ENCODE peak calls at places on chromosomes 11 and 22, in five cellular contexts. H, U, K, E and O are unnamed samples.

GRCh38 chr11:36129955-36130354 is 159.3 kb downstream of the COMMD9 start:
- DNase-seq in H (no peak), U (no peak), K (no peak), E (no peak), O (no peak)

GRCh38 chr11:1875093-1875785 is 16.5 kb downstream of the PRR33 start:
- DNase-seq in H (no peak), U (no peak), K (no peak), E (no peak), O (no peak)

GRCh38 chr11:45663486-45664375 is 1.7 kb downstream of the CHST1 start:
- DNase-seq in H (no peak), U (no peak), K (no peak), E (no peak), O (no peak)

GRCh38 chr11:76616676-76617552 is 53.6 kb downstream of the LRRC32 start:
- DNase-seq in H (no peak), U (no peak), K (no peak), E (no peak), O (no peak)

GRCh38 chr22:19522881-19523239 is 1.4 kb downstream of the CLDN5 start:
- DNase-seq in H (no peak), U (no peak), K (no peak), E (no peak), O (no peak)

GRCh38 chr11:119019996-119020395 is 1.4 kb downstream of the TRAPPC4 start:
- DNase-seq in H (no peak), U (no peak), K (no peak), E (no peak), O (no peak)

GRCh38 chr22:34866501-34867171 is 199.3 kb upstream of the ISX start:
- DNase-seq in H (no peak), U (no peak), K (no peak), E (no peak), O (no peak)

GRCh38 chr22:46335201-46336118 is at the start of gene TRMU:
- DNase-seq in H (peak; percentile 56), U (peak; percentile 70), K (peak; percentile 94), E (peak; percentile 71), O (peak; percentile 87)

GRCh38 chr11:13479688-13480087 is 16.1 kb downstream of the PTH start:
- DNase-seq in H (no peak), U (no peak), K (no peak), E (no peak), O (no peak)

GRCh38 chr11:79400717-79401330 is 40.0 kb downstream of the TENM4 start:
- DNase-seq in H (no peak), U (no peak), K (peak; percentile 55), E (peak; percentile 12), O (no peak)

GRCh38 chr11:69307871-69308381 is 14.0 kb downstream of the MYEOV start:
- DNase-seq in H (no peak), U (no peak), K (no peak), E (no peak), O (no peak)

GRCh38 chr22:49382451-49382735 is 445.3 kb downstream of the BRD1 start:
- DNase-seq in H (no peak), U (no peak), K (no peak), E (no peak), O (no peak)

GRCh38 chr22:27609411-27610029 is 192.0 kb downstream of the MN1 start:
- DNase-seq in H (no peak), U (no peak), K (no peak), E (no peak), O (no peak)

GRCh38 chr11:10397226-10397987 is 57.7 kb upstream of the AMPD3 start:
- DNase-seq in H (no peak), U (no peak), K (no peak), E (no peak), O (no peak)

GRCh38 chr22:36461665-36462474 is 19.6 kb downstream of the TXN2 start:
- DNase-seq in H (no peak), U (peak; percentile 76), K (no peak), E (peak; percentile 63), O (peak; percentile 61)

GRCh38 chr11:130582994-130583393 is 134.5 kb downstream of the ADAMTS15 start:
- DNase-seq in H (no peak), U (no peak), K (no peak), E (no peak), O (no peak)

GRCh38 chr11:60504219-60504618 is 11.0 kb upstream of the MS4A13 start:
- DNase-seq in H (peak; percentile 32), U (no peak), K (no peak), E (no peak), O (no peak)
- TF ChIP-seq SUZ12 in H (no peak), U (no peak), K (no peak), E (no peak), O (no peak)

DNA sequence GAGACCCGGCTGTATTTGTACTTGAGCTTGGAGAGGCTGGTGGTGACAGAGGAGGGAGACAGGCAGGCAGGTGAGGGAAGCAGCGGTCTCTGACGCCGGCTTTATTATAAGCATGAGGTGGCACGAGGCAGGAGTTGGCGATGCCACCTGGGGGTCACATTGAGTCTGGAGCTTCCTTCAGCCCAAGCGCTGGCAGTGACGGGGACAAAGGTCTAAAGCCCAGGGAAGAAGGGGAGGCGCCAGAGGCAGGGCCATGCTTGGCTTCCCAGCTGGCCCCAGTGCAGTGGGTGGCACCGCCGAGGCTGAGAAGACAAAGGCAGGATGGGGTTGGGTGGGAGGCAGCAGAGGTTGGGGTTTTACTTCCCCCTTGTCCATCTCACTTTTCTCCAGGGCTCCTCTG is 4.5 kb downstream of the FXYD2 start:
- DNase-seq in H (no peak), U (no peak), K (no peak), E (no peak), O (no peak)
- TF ChIP-seq SUZ12 in H (no peak), U (no peak), K (no peak), E (no peak), O (no peak)

GRCh38 chr22:23363683-23364082 is 183.4 kb downstream of the BCR start:
- DNase-seq in H (no peak), U (no peak), K (no peak), E (no peak), O (no peak)

GRCh38 chr22:23365524-23365923 is 185.2 kb downstream of the BCR start:
- DNase-seq in H (no peak), U (no peak), K (no peak), E (no peak), O (no peak)

GRCh38 chr22:23364389-23364788 is 184.1 kb downstream of the BCR start:
- DNase-seq in H (no peak), U (no peak), K (no peak), E (no peak), O (no peak)

GRCh38 chr22:23369054-23369685 is 188.9 kb downstream of the BCR start:
- DNase-seq in H (no peak), U (no peak), K (no peak), E (no peak), O (no peak)

DNA sequence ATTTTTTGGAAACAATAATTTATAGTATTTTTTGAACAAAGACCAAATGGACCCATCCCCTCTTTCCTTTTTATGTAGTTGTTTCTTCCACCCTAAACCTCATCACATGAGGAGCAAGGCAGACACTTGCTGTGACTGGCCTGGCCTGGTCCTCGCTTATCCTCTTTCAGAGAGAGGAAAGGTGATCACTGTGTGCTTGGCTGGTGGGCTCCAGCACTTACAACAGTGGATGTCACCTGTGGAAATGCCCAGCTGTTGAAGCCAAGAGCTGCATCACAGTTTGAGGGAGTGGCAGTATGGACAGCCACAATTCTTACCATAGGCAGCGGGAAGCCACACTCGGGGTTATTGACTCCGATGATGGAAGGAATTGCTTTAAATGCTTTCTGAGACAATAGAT is 185.7 kb downstream of the BCR start:
- DNase-seq in H (no peak), U (no peak), K (no peak), E (no peak), O (no peak)
- TF ChIP-seq SUZ12 in H (no peak), U (no peak), K (no peak), E (no peak), O (no peak)

DNA sequence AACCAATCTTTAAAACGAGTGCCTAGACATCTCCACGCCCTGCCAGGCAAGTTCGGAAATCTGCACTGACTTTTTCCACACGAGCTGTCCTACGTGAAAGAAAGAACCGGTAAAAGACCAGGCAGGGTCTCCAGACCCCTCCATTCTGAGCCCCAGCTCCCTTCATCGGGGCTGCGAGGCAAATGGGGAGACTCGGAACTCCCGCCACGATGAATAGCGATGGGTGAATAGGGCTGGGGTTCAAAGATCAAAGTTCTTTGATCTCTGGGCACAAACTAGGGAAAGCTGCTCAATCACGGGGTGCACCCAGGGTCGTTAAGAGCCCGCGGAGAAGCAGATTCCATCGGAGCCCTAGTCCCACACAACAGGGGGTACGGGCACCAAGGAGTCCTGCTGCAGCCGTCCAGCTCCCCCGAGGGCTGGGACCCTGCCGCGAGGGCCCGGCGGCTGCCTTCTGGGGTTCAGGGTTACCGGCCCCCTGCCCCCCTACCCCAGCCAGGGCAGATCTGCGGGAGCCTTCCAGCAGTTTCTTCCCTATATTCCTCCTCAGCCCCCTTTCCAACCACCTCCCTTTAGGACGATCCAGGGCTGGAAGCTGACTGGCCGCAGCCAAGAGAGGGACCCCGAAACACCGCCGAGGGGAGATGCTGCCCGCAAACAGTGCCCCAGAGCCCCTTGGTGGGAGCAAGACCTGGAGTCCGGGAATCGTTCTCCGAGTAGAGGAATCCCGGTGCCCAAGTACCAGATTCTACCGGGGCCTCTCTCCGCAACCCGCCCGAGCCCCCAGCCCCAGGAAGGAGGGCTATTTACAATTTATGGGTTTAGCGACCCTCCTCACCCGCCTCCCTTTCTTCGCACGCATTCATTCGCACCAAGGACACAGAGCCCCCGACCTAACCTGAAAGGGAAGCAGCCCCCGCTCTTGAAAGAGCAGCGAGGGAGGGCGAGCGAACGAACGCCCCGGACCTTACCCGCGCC is 952 bp downstream of the LRP4 start:
- DNase-seq in H (no peak), U (no peak), K (no peak), E (peak; percentile 54), O (no peak)
- TF ChIP-seq SUZ12 in H (no peak), U (no peak), K (no peak), E (no peak), O (peak; percentile 60)